ENCODE peak calls at places on chromosomes 4 and X, in nine cellular contexts. I is DMS79 treated with DMSO at 0.1 percent for 48 hours; V is cardiac fibroblast; A is transverse colon; G is PC-3; H is SW480; C is mesothelial cell of epicardium; B is tibial artery; N is activated T-cell treated with anti-CD3 and anti-CD28 coated beads, Interleukin-2, amount 50 U/mL, for 48 hours. W is an unnamed sample.

GRCh38 chr4:113708250-113708649 is 53.3 kb downstream of the CAMK2D start:
- DNase-seq in N (no peak), C (no peak), A (no peak), B (no peak), H (no peak), G (peak), V (no peak), I (no peak), W (no peak)

GRCh38 chrX:24426340-24426913 is 38.7 kb upstream of the PDK3 start:
- DNase-seq in A (no peak), C (no peak), B (no peak), G (peak), I (no peak), H (peak), N (no peak), V (peak), W (no peak)

GRCh38 chr4:139014391-139015268 is 951 bp upstream of the NOCT start:
- DNase-seq in G (peak), V (peak), N (peak), A (no peak), B (no peak), H (peak), C (no peak), I (peak), W (no peak)

GRCh38 chrX:23673108-23673507 is 5.8 kb downstream of the PRDX4 start:
- DNase-seq in I (no peak), G (no peak), C (no peak), H (no peak), A (no peak), V (no peak), N (no peak), B (no peak), W (no peak)

GRCh38 chrX:72243472-72243871 is 4.6 kb upstream of the ERCC6L start:
- DNase-seq in C (no peak), I (no peak), V (peak), G (peak), A (no peak), H (no peak), N (no peak), B (no peak), W (peak)

GRCh38 chrX:118847676-118848075 is 24.1 kb downstream of the ZCCHC12 start:
- DNase-seq in V (peak), N (no peak), G (peak), A (no peak), B (no peak), I (peak), H (peak), C (no peak), W (peak)

GRCh38 chr4:163107754-163108153 is 58.9 kb downstream of the NAF1 start:
- DNase-seq in C (no peak), B (no peak), A (no peak), H (no peak), G (peak), V (peak), I (no peak), N (no peak), W (no peak)

GRCh38 chrX:23331701-23332100 is 2.9 kb upstream of the PTCHD1 start:
- DNase-seq in H (no peak), V (no peak), A (no peak), I (no peak), B (no peak), G (no peak), C (no peak), N (no peak), W (no peak)

GRCh38 chr4:102578819-102579218 is 77.7 kb downstream of the NFKB1 start:
- DNase-seq in C (no peak), V (no peak), G (no peak), I (no peak), H (no peak), N (no peak), A (no peak), B (no peak), W (no peak)

GRCh38 chrX:130321550-130321949 is 18.2 kb upstream of the SLC25A14 start:
- DNase-seq in I (no peak), G (no peak), A (no peak), N (no peak), V (no peak), H (no peak), C (no peak), B (no peak), W (no peak)

GRCh38 chr4:144647095-144647959 is 1.4 kb downstream of the HHIP start:
- DNase-seq in A (no peak), G (no peak), N (no peak), C (no peak), I (no peak), B (no peak), H (no peak), V (peak), W (no peak)

GRCh38 chr4:13920901-13921300 is 293.4 kb upstream of the BOD1L1 start:
- DNase-seq in B (peak), C (no peak), I (no peak), H (peak), A (peak), G (peak), V (peak), N (no peak), W (no peak)

GRCh38 chr4:146049802-146050201 is 111.2 kb upstream of the ZNF827 start:
- DNase-seq in C (no peak), V (no peak), N (no peak), I (no peak), H (no peak), A (no peak), G (no peak), B (no peak), W (no peak)

GRCh38 chr4:16027114-16027513 is 56.7 kb downstream of the PROM1 start:
- DNase-seq in A (no peak), V (peak), B (no peak), G (peak), H (no peak), I (no peak), C (no peak), N (no peak), W (no peak)

GRCh38 chr4:155773196-155773800 is 14.5 kb downstream of the GUCY1B1 start:
- DNase-seq in C (no peak), A (no peak), B (no peak), V (no peak), H (no peak), N (no peak), I (no peak), G (no peak), W (no peak)

GRCh38 chrX:15202458-15203177 is 67.3 kb downstream of the ASB9 start:
- DNase-seq in B (no peak), H (no peak), A (no peak), V (peak), I (peak), N (no peak), G (peak), C (no peak), W (no peak)